ENCODE peak calls at places on chromosomes 1 and 21, in four cellular contexts. G is neuronal stem cell, A is IMR-90, Z is trophoblast cell. O is an unnamed sample.

GRCh38 chr21:33844104-33844889 is 71.3 kb downstream of the ATP5PO start:
- DNase-seq in Z (peak), G (peak), A (no peak), O (no peak)

GRCh38 chr1:6935379-6936307 is 150.4 kb downstream of the CAMTA1 start:
- DNase-seq in A (no peak), G (no peak), Z (no peak), O (no peak)

GRCh38 chr1:114152211-114153050 is 1.2 kb downstream of the SYT6 start:
- DNase-seq in Z (peak), G (no peak), A (peak), O (peak)

GRCh38 chr1:11649624-11650330 is 4.5 kb downstream of the FBXO2 start:
- DNase-seq in G (no peak), A (no peak), Z (no peak), O (no peak)

GRCh38 chr1:172654535-172654934 is 4.4 kb upstream of the FASLG start:
- DNase-seq in Z (peak), G (no peak), A (peak), O (no peak)

GRCh38 chr1:183544598-183545297 is 45.5 kb downstream of the NCF2 start:
- DNase-seq in Z (no peak), A (no peak), G (no peak), O (peak)

GRCh38 chr1:44649788-44650158 is 24.5 kb downstream of the TMEM53 start:
- DNase-seq in Z (no peak), G (no peak), A (no peak), O (no peak)

GRCh38 chr1:159790237-159790917 is 9.6 kb downstream of the DUSP23 start:
- DNase-seq in Z (peak), A (peak), G (peak), O (peak)

GRCh38 chr1:7422081-7422480 is 349.0 kb upstream of the VAMP3 start:
- DNase-seq in G (no peak), A (no peak), Z (no peak), O (no peak)

GRCh38 chr1:109543988-109544735 is 4.3 kb upstream of the GNAI3 start:
- DNase-seq in A (no peak), G (no peak), Z (no peak), O (peak)

GRCh38 chr1:109543283-109543987 is 3.8 kb downstream of the GPR61 start:
- DNase-seq in G (no peak), A (no peak), Z (peak), O (no peak)

GRCh38 chr1:109546311-109547109 is 1.9 kb upstream of the GNAI3 start:
- DNase-seq in A (peak), Z (peak), G (peak), O (peak)

GRCh38 chr1:109547412-109548320 is 749 bp upstream of the GNAI3 start:
- DNase-seq in Z (peak), A (peak), G (no peak), O (peak)

DNA sequence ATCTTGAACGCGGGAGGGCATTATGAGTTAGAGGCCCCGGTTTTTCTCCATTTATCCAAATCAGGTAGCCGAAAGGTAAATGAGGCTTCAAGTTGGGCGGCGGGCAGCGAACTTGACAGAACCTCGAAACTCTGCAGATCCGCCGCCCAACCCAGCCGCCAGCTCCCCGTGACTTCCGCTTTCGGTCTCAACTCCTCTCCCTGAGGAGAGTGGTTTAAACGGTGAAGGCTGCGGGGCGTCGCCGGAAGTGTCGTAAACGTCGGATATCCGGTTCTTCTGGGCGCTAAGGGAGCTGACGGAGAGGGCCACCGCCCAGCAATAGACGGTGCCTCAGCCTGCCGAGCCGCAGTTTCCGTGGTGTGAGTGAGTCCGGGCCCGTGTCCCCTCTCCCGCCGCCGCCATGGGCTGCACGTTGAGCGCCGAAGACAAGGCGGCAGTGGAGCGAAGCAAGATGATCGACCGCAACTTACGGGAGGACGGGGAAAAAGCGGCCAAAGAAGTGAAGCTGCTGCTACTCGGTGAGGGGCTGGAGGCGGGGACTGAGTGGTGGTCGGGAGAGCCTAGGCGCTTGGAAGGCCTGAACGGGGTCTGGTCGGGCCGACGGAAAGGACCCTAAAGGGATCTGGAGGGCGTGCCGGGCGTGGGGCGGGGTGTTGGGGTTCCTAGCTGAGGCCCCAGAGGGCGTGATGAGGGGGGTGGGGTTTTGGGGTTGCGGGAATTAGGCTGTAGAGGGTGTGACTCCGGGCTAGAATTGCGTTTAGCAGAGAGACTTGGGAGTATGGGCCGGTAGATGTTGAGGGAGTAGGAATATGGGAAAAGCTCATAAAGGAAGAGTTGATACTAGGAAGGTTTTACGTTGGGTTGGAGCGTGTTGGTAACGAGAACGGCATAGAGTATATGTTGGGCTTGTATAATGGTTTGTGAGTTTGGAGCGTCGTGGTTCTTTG is at the start of gene GNAI3:
- DNase-seq in Z (peak), G (peak), A (peak), O (peak)
- H3K4ac ChIP-seq in Z (peak), G (no peak), A (peak), O (peak)

GRCh38 chr1:63746129-63746864 is 27.5 kb upstream of the ROR1 start:
- DNase-seq in Z (no peak), A (peak), G (no peak), O (peak)
- H3K4ac ChIP-seq in Z (no peak), A (peak), G (no peak), O (no peak)

DNA sequence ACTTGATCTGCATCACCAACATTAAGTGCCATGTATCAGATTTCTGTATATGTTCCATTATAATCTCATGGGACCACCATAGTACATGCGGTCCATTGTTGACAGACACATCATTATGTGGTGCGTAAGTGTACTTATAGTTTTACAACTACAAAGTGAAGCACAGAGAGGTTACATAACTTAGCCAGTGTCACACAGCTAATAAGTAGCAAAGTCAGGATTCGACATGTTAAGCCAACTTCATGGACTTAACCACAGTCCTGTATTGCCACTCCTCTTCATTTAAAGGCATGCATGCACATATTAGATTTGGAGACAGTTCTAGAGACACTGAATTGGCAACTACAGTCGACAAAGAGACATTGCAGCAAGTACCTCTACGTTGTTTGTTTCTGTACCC is 120.5 kb downstream of the ATF6 start:
- DNase-seq in A (no peak), G (no peak), Z (no peak), O (no peak)
- H3K4ac ChIP-seq in A (no peak), G (no peak), Z (no peak), O (no peak)

DNA sequence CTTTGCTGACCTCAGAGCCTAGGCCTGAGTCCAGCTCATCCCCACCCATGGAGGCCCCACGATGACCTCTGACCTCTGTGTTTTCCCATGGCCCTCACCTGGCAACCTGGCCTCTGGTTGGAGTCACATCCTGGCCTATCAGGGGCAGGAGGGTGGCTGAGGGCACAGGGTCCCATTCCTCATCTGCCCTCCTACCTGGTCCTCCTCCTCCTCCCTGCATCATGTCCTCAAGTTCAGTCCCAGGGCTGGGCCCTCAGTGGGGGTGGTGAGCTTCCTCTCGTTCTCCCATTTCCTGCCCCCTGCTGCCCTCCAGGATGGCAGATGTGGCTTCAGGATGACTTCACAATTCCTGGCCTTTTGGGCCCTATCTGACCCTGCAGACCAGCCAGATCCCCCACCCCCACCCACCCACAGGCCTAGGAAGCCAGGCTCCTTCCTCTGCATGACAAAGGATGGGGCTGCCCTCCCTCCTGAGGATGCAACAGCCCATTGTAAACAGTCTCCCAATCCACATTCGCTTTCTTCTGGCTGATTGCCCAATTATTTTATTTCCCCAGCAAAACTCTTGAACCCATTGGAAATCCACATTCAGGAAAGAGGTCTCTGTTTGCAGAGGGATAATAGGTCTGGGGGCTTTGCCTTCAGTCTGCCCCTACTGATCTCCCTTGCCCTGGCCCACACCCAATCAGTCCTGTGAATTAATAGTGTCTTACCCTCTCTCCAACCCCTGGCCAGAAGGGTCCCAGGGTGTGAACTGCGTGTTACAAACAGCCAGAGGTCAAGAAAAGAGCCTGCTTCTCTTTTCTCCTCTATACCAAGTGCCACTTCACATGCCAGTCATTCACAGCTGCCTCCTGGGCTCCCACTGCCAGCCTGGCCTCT is 10.3 kb upstream of the LEFTY1 start:
- DNase-seq in Z (no peak), G (no peak), A (no peak), O (peak)
- H3K4ac ChIP-seq in Z (no peak), G (no peak), A (no peak), O (peak)

DNA sequence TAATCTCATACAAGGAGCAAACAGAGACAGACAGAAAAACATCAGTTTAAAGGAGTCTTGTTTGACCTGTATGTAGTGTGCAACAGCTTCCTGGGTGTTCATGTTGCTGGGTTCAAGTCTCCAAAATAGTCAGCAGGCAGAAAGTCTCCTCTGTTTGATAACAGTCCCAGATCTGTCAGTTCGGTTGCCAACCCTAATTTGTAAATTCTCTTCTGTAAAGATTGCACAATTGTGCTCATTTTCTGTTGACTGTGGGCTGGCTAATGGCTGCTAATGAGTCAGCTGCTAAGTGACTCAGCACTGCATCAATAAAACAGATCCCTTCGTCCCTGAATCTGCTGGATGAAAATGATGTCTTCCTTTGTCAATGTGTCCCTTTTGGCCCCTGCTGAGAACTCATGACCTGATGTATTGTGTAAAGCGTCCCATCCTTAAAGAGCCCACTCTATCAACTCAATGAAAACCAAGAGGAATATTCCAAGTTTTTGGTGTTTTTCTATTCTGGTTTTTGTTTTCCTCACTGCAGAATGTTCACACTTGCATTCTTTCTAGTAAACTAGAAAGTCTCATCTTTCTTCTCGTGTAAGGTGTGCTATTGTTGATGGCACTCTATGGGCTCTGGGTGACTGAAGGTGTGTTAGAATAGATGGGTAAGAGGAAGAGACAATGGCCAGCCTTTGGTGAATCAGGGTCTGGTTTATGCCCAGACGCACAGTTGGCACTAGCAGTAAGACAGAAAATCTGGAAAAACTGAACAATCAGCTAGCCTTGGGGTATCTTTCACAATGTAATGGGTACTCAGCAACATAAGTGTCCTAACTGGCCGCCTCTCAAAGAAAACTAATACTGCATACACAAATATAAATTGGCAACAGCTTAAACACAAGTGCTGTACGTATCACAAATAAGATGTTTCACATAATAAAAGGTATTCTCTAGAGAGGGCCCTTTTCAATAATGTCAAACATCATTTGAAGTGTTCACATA is 75.1 kb upstream of the SIPA1L2 start:
- DNase-seq in G (no peak), Z (peak), A (peak), O (peak)
- H3K4ac ChIP-seq in G (no peak), Z (no peak), A (peak), O (no peak)

DNA sequence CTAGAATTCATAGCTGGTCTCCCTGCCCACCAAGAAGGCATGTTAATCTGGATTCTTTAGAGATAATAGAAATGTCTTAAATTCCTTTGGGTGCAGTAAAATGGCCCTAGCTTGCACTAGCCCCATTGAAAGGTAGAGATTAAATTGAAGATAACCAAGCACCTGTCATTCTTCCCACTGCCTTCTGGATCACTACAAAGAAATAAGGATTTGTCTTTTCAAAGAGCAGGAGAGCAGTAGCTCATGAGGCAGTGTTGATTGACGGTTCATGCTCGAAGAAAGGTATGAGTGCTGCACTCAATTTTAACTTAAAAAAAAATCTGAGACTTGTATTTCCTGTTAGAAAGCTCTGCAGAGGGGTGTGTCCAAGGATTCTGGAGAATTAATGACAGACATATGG is 74.9 kb upstream of the F3 start:
- DNase-seq in A (no peak), G (no peak), Z (peak), O (peak)
- H3K4ac ChIP-seq in A (peak), G (no peak), Z (no peak), O (no peak)

O was measured in mesendoderm.